ENCODE peak calls at places on chromosomes 4 and X, in seven cellular contexts. Z is Calu3; Y is B cell; U is thoracic aorta; C is NCI-H1105; P is activated CD4-positive, alpha-beta T cell treated with anti-CD3 and anti-CD28 coated beads, Interleukin-2, amount 10 ng/mL, durations not matched to agents 7 days and 5 days; R is choroid plexus epithelial cell. I is an unnamed sample.

GRCh38 chr4:47855350-47855749 is 17.5 kb upstream of the CORIN start:
- DNase-seq in C (no peak), Z (no peak), Y (no peak), R (no peak), P (no peak), U (no peak), I (no peak)

GRCh38 chr4:101931619-101932018 is 141.1 kb downstream of the BANK1 start:
- DNase-seq in Z (no peak), R (no peak), P (no peak), U (no peak), C (no peak), Y (no peak), I (no peak)

GRCh38 chr4:141275834-141276233 is 55.1 kb downstream of the ZNF330 start:
- DNase-seq in Y (no peak), Z (no peak), P (no peak), U (no peak), R (peak; percentile 44), C (no peak), I (no peak)

GRCh38 chrX:103343105-103343504 is 13.1 kb downstream of the TCEAL7 start:
- DNase-seq in U (no peak), Y (peak; percentile 27), C (peak; percentile 32), P (peak; percentile 38), R (peak; percentile 69), Z (peak; percentile 43), I (peak; percentile 25)

GRCh38 chrX:12469296-12469695 is 321.9 kb upstream of the PRPS2 start:
- DNase-seq in R (no peak), Y (no peak), Z (peak; percentile 1), U (no peak), C (no peak), P (no peak), I (no peak)

GRCh38 chr4:151600432-151600831 is 160.4 kb downstream of the GATB start:
- DNase-seq in Y (no peak), U (no peak), C (no peak), P (no peak), R (peak; percentile 7), Z (no peak), I (no peak)

GRCh38 chr4:179110356-179110755 is 1668.1 kb upstream of the AGA start:
- DNase-seq in C (no peak), U (no peak), Y (no peak), P (no peak), Z (peak; percentile 9), R (peak; percentile 32), I (no peak)

GRCh38 chrX:133171962-133172708 is 46.0 kb downstream of the TFDP3 start:
- DNase-seq in R (peak; percentile 43), U (no peak), P (no peak), Z (peak; percentile 40), Y (no peak), C (no peak), I (peak; percentile 20)

GRCh38 chr4:52611030-52611555 is 48.0 kb downstream of the USP46 start:
- DNase-seq in Z (no peak), Y (no peak), R (no peak), P (no peak), C (no peak), U (no peak), I (no peak)

GRCh38 chr4:20625460-20625859 is 74.8 kb upstream of the PACRGL start:
- DNase-seq in P (no peak), Z (no peak), R (no peak), Y (no peak), C (no peak), U (no peak), I (no peak)